ENCODE peak calls at places on chromosomes 3 and 15, in five cellular contexts. Z, P, M, N and Y are unnamed samples.

GRCh38 chr3:103006541-103006940 is 571.7 kb downstream of the ZPLD1 start:
- DNase-seq in Z (no peak), P (no peak), M (no peak), N (no peak), Y (no peak)

GRCh38 chr3:126085841-126086240 is 1.9 kb upstream of the SLC41A3 start:
- DNase-seq in Z (no peak), P (no peak), M (no peak), N (no peak), Y (no peak)

GRCh38 chr3:185796431-185797107 is 28.3 kb downstream of the IGF2BP2 start:
- DNase-seq in Z (no peak), P (no peak), M (peak; percentile 81), N (peak; percentile 85), Y (peak; percentile 62)

GRCh38 chr3:6825527-6825926 is 35.4 kb upstream of the GRM7 start:
- DNase-seq in Z (no peak), P (no peak), M (no peak), N (no peak), Y (no peak)

GRCh38 chr3:59660852-59661624 is 611.2 kb upstream of the CFAP20DC start:
- DNase-seq in Z (no peak), P (no peak), M (peak; percentile 25), N (peak; percentile 8), Y (no peak)

GRCh38 chr15:39814487-39814886 is 31.8 kb upstream of the FSIP1 start:
- DNase-seq in Z (no peak), P (no peak), M (no peak), N (no peak), Y (no peak)

GRCh38 chr3:124584552-124585391 is 145.5 kb upstream of the UMPS start:
- DNase-seq in Z (no peak), P (peak; percentile 71), M (peak; percentile 52), N (peak; percentile 22), Y (peak; percentile 56)

GRCh38 chr3:114650808-114651207 is 357.0 kb downstream of the TIGIT start:
- DNase-seq in Z (no peak), P (no peak), M (no peak), N (peak; percentile 73), Y (peak; percentile 14)

GRCh38 chr3:113498221-113499005 is 16.5 kb downstream of the SPICE1 start:
- DNase-seq in Z (no peak), P (no peak), M (no peak), N (peak; percentile 87), Y (peak; percentile 67)

GRCh38 chr15:28955160-28955502 is 69.4 kb downstream of the APBA2 start:
- DNase-seq in Z (no peak), P (no peak), M (no peak), N (peak; percentile 69), Y (peak; percentile 85)

GRCh38 chr15:80343610-80344009 is 60.6 kb upstream of the ARNT2 start:
- DNase-seq in Z (no peak), P (no peak), M (no peak), N (peak; percentile 68), Y (peak; percentile 46)

GRCh38 chr15:89633585-89633984 is 21.7 kb downstream of the KIF7 start:
- DNase-seq in Z (no peak), P (no peak), M (no peak), N (no peak), Y (no peak)

GRCh38 chr15:91853501-91853967 is at the start of gene SLCO3A1:
- DNase-seq in Z (no peak), P (peak; percentile 64), M (no peak), N (peak; percentile 32), Y (peak; percentile 24)

GRCh38 chr3:72036899-72037298 is 252.0 kb upstream of the PROK2 start:
- DNase-seq in Z (no peak), P (no peak), M (no peak), N (peak; percentile 3), Y (peak; percentile 95)

GRCh38 chr15:69090197-69090948 is 70.1 kb upstream of the GLCE start:
- DNase-seq in Z (peak; percentile 63), P (no peak), M (no peak), N (peak; percentile 29), Y (peak; percentile 59)

GRCh38 chr3:136197159-136197715 is 1.1 kb upstream of the MSL2 start:
- DNase-seq in Z (no peak), P (no peak), M (no peak), N (no peak), Y (no peak)
- H2BK5ac ChIP-seq in Z (peak overlapping the region; percentile 98), P (peak overlapping the region; percentile 100), M (peak overlapping the region; percentile 88), N (peak overlapping the region; percentile 98), Y (peak overlapping the region; percentile 88)

GRCh38 chr3:49501258-49501609 is 31.2 kb downstream of the DAG1 start:
- DNase-seq in Z (no peak), P (no peak), M (no peak), N (no peak), Y (no peak)

GRCh38 chr3:49498239-49498638 is 28.2 kb downstream of the DAG1 start:
- DNase-seq in Z (no peak), P (no peak), M (no peak), N (no peak), Y (no peak)

GRCh38 chr3:49498655-49499054 is 28.6 kb downstream of the DAG1 start:
- DNase-seq in Z (no peak), P (no peak), M (no peak), N (no peak), Y (no peak)

GRCh38 chr3:49501842-49502241 is 31.8 kb downstream of the DAG1 start:
- DNase-seq in Z (no peak), P (no peak), M (no peak), N (no peak), Y (no peak)

DNA sequence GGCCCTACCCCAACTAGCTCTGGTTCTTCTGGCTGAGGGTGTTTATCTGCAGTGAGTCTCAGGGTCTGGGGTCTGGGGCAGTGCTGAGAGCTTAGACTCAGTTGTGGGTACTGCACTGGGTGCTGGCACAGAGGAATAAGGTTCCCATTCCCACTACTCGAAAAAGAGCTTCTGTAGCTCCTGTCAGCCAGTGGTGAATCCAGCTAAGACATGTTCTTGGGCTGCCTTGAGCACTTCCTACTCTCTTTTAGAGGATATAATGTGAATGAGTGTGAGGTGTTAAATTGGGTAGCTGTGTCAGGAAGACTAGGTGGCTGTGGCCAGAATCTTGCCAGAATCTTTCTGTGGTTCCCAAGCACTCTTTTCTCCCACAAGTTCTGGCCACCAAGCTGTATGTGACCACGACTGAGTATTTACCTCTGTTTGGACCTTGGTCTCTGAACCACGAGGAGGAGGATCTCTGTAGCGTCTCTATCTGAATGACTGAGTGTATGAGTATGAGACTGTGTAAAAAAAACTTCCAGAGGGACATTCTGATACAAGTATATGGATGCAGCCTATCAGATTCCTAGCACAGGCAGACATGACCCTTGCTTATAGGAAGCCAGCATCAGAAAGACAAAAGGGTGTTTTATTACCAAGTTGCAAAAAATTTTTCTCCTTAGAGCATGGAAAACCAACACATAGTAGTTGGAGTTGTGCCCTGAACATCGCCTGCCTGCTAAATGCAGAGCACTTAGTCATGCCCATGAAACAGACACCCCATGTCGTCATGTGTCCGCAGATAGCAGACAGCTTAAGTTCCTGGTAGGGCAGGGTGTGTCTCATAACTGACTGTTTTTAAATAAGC is 30.6 kb downstream of the DAG1 start:
- DNase-seq in Z (no peak), P (no peak), M (peak; percentile 76), N (peak; percentile 99), Y (peak; percentile 96)
- H2BK5ac ChIP-seq in Z (no peak overlapping the region), P (no peak overlapping the region), M (no peak overlapping the region), N (peak overlapping the region; percentile 10), Y (no peak overlapping the region)

DNA sequence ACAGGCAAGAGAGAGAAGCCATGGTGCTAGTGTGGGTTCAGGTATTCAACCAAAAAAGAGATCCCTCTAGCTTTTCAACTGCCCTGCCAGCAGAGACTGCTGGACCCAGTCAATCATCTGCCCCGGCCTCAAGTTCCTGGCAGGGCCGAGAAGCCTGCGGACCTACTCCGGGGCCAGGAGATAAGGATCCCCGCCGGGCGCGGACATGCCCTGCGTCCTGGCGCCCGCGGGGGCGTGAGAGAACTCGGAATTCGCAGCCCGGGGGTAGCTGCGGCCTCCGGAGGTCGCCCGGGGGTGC is 821 bp upstream of the MAGI1 start:
- DNase-seq in Z (no peak), P (no peak), M (peak; percentile 89), N (no peak), Y (peak; percentile 45)
- H2BK5ac ChIP-seq in Z (peak overlapping the region; percentile 80), P (peak overlapping the region; percentile 91), M (peak overlapping the region; percentile 93), N (peak overlapping the region; percentile 84), Y (peak overlapping the region; percentile 88)

DNA sequence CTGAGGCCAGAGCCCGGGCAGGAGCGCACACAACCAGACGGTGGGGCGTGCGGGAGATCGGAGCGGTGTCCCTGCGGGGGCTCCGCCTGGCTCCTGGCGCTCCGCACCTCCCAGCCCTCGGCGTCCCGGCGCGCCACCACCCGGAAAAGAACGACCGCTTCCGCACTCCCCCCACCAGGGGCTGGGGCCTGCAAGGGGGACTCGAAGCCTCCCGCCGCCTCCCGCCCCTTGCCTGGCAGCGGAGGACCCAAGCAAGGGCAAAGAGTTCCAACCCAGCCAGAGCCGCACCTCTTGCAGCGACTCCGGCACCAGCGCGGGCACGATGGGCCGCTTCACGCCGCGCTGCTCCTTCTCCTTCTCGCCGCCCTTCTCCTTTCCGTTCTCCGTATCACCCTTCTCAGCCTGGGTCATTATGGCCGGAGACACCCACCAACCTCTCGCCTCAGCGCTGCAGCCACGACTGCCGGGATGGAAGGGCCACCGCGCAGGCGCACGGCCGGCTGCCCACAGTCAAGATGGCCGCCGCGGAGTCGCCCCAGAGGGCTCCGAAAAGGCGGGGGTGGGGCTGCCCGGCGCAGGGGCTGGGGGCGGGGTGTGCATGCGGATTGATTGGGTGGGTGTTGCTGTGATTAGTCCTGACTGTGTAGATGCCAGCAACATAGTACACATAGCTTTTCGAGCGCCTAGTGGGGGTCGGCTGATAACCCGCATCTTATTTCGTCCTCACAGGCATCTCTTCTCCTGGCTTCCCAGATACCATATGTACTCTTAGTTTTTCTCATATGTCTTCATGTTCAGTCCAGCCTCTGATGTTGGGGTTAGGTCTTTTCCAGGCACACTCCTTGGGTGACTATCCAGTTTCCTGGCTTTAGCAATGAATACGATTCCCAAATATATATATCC is at the start of gene ACTR8:
- DNase-seq in Z (peak; percentile 72), P (peak; percentile 82), M (peak; percentile 70), N (peak; percentile 77), Y (peak; percentile 90)
- H2BK5ac ChIP-seq in Z (peak within 1 kb of the TSS; percentile 92), P (peak within 1 kb of the TSS; percentile 72), M (peak within 1 kb of the TSS; percentile 92), N (peak within 1 kb of the TSS; percentile 68), Y (peak within 1 kb of the TSS; percentile 3)

DNA sequence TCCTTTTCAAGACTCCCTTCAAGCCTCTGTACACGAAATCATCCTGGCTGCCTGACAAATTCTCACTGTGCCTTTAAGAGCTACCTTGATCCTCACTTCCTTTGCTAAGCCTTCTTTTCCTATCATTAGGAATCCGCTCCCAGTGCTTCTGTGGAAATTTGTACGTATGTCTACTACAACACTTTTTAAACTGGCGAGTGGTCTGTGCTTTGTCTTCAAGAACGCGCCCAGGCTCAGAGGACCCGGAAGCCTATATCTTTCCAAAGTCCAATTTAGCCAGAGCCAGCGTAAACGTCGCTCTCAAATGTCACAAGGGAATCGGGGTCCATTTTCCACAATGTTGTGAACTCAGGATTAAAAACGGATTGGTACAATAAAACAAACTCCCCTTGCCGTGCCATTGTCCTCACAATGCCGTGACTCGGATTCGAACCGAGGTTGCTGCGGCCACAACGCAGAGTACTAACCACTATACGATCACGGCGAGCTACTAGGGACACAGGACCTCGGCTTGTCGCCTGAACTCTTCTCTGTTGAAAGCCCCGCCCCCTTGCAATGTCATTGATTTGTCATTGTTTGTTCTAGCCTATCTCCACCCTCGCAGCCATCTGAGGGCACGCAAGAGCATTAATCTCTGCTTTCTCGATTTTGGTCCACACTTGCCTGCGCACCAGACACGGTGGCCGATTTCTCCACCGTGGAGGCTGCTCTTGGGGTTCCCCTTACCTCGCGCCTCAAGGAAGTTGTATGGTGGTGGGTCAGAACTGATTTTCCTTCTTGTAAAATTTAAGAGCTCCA is 12.4 kb upstream of the SHF start:
- DNase-seq in Z (peak; percentile 89), P (peak; percentile 96), M (peak; percentile 95), N (peak; percentile 98), Y (peak; percentile 99)
- H2BK5ac ChIP-seq in Z (peak overlapping the region; percentile 63), P (peak overlapping the region; percentile 46), M (no peak overlapping the region), N (peak overlapping the region; percentile 66), Y (no peak overlapping the region)

GRCh38 chr3:63847718-63848450 is 15.7 kb downstream of the THOC7 start:
- DNase-seq in Z (no peak), P (no peak), M (peak; percentile 86), N (no peak), Y (no peak)
- H2BK5ac ChIP-seq in Z (no peak overlapping the region), P (no peak overlapping the region), M (peak overlapping the region; percentile 25), N (no peak overlapping the region), Y (no peak overlapping the region)